ENCODE peak calls at places on chromosomes 12 and 14, in ten cellular contexts. One of them, this sample, is unnamed.

GRCh38 chr12:55619352-55620138 is 17.1 kb upstream of the OR10P1 start:
- DNase-seq in ovary: no peak
- DNase-seq in A549: peak
- DNase-seq in GM12878: peak
- DNase-seq in stomach: no peak
- DNase-seq in suprapubic skin: no peak
- DNase-seq in HepG2: peak
- DNase-seq in transverse colon: peak
- DNase-seq in K562: peak
- DNase-seq in esophagus muscularis mucosa: no peak
- DNase-seq in this sample: peak

GRCh38 chr12:124742111-124742510 is 121.6 kb downstream of the SCARB1 start:
- DNase-seq in esophagus muscularis mucosa: no peak
- DNase-seq in ovary: no peak
- DNase-seq in A549: no peak
- DNase-seq in K562: no peak
- DNase-seq in HepG2: no peak
- DNase-seq in stomach: peak
- DNase-seq in suprapubic skin: no peak
- DNase-seq in GM12878: no peak
- DNase-seq in transverse colon: no peak
- DNase-seq in this sample: no peak

GRCh38 chr14:93789366-93790130 is 1.3 kb upstream of the PRIMA1 start:
- DNase-seq in esophagus muscularis mucosa: no peak
- DNase-seq in HepG2: no peak
- DNase-seq in stomach: no peak
- DNase-seq in transverse colon: no peak
- DNase-seq in suprapubic skin: no peak
- DNase-seq in A549: no peak
- DNase-seq in ovary: no peak
- DNase-seq in K562: no peak
- DNase-seq in GM12878: no peak
- DNase-seq in this sample: no peak

GRCh38 chr14:102527255-102528232 is 18.0 kb upstream of the ANKRD9 start:
- DNase-seq in stomach: peak
- DNase-seq in esophagus muscularis mucosa: no peak
- DNase-seq in ovary: no peak
- DNase-seq in A549: peak
- DNase-seq in transverse colon: peak
- DNase-seq in K562: no peak
- DNase-seq in suprapubic skin: no peak
- DNase-seq in GM12878: no peak
- DNase-seq in HepG2: no peak
- DNase-seq in this sample: no peak

GRCh38 chr12:14963520-14963919 is 2.1 kb upstream of the ARHGDIB start:
- DNase-seq in transverse colon: no peak
- DNase-seq in GM12878: no peak
- DNase-seq in HepG2: no peak
- DNase-seq in A549: no peak
- DNase-seq in stomach: no peak
- DNase-seq in ovary: no peak
- DNase-seq in K562: no peak
- DNase-seq in esophagus muscularis mucosa: no peak
- DNase-seq in suprapubic skin: no peak
- DNase-seq in this sample: no peak

GRCh38 chr12:92384571-92384970 is 238.9 kb upstream of the BTG1 start:
- DNase-seq in esophagus muscularis mucosa: no peak
- DNase-seq in suprapubic skin: no peak
- DNase-seq in HepG2: no peak
- DNase-seq in stomach: no peak
- DNase-seq in K562: no peak
- DNase-seq in A549: no peak
- DNase-seq in GM12878: no peak
- DNase-seq in transverse colon: no peak
- DNase-seq in ovary: no peak
- DNase-seq in this sample: no peak

GRCh38 chr14:104316121-104316722 is 177.8 kb downstream of the KIF26A start:
- DNase-seq in esophagus muscularis mucosa: no peak
- DNase-seq in GM12878: no peak
- DNase-seq in HepG2: no peak
- DNase-seq in transverse colon: peak
- DNase-seq in A549: no peak
- DNase-seq in ovary: no peak
- DNase-seq in K562: no peak
- DNase-seq in suprapubic skin: no peak
- DNase-seq in stomach: peak
- DNase-seq in this sample: no peak

GRCh38 chr12:112422531-112422930 is 3.8 kb downstream of the PTPN11 start:
- DNase-seq in HepG2: no peak
- DNase-seq in suprapubic skin: peak
- DNase-seq in GM12878: no peak
- DNase-seq in K562: no peak
- DNase-seq in transverse colon: no peak
- DNase-seq in esophagus muscularis mucosa: no peak
- DNase-seq in ovary: no peak
- DNase-seq in stomach: no peak
- DNase-seq in A549: no peak
- DNase-seq in this sample: peak

GRCh38 chr14:75282166-75282547 is 3.5 kb downstream of the FOS start:
- DNase-seq in HepG2: no peak
- DNase-seq in transverse colon: peak
- DNase-seq in suprapubic skin: no peak
- DNase-seq in K562: no peak
- DNase-seq in GM12878: no peak
- DNase-seq in esophagus muscularis mucosa: no peak
- DNase-seq in stomach: no peak
- DNase-seq in A549: no peak
- DNase-seq in ovary: no peak
- DNase-seq in this sample: no peak

GRCh38 chr14:75283162-75283883 is 4.7 kb downstream of the FOS start:
- DNase-seq in K562: peak
- DNase-seq in ovary: no peak
- DNase-seq in A549: peak
- DNase-seq in GM12878: no peak
- DNase-seq in transverse colon: peak
- DNase-seq in stomach: peak
- DNase-seq in suprapubic skin: no peak
- DNase-seq in esophagus muscularis mucosa: no peak
- DNase-seq in HepG2: peak
- DNase-seq in this sample: peak

GRCh38 chr14:75285331-75285730 is 6.7 kb downstream of the FOS start:
- DNase-seq in ovary: no peak
- DNase-seq in HepG2: no peak
- DNase-seq in esophagus muscularis mucosa: no peak
- DNase-seq in K562: no peak
- DNase-seq in stomach: no peak
- DNase-seq in A549: no peak
- DNase-seq in suprapubic skin: no peak
- DNase-seq in transverse colon: no peak
- DNase-seq in GM12878: no peak
- DNase-seq in this sample: no peak

GRCh38 chr14:75286313-75286712 is 7.7 kb downstream of the FOS start:
- DNase-seq in K562: no peak
- DNase-seq in suprapubic skin: no peak
- DNase-seq in stomach: no peak
- DNase-seq in esophagus muscularis mucosa: no peak
- DNase-seq in GM12878: no peak
- DNase-seq in HepG2: no peak
- DNase-seq in ovary: no peak
- DNase-seq in A549: no peak
- DNase-seq in transverse colon: no peak
- DNase-seq in this sample: no peak

GRCh38 chr14:75283884-75284563 is 5.4 kb downstream of the FOS start:
- DNase-seq in K562: peak
- DNase-seq in suprapubic skin: no peak
- DNase-seq in HepG2: peak
- DNase-seq in stomach: peak
- DNase-seq in ovary: no peak
- DNase-seq in transverse colon: peak
- DNase-seq in esophagus muscularis mucosa: no peak
- DNase-seq in A549: peak
- DNase-seq in GM12878: no peak
- DNase-seq in this sample: no peak
- TF ChIP-seq POLR2A in K562: no peak
- TF ChIP-seq POLR2A in suprapubic skin: no peak
- TF ChIP-seq POLR2A in HepG2: no peak
- TF ChIP-seq POLR2A in stomach: no peak
- TF ChIP-seq POLR2A in ovary: no peak
- TF ChIP-seq POLR2A in transverse colon: no peak
- TF ChIP-seq POLR2A in esophagus muscularis mucosa: no peak
- TF ChIP-seq POLR2A in A549: no peak
- TF ChIP-seq POLR2A in GM12878: no peak
- TF ChIP-seq POLR2A in this sample: no peak

GRCh38 chr14:35336171-35337073 is 44.2 kb downstream of the PSMA6 start:
- DNase-seq in transverse colon: peak
- DNase-seq in stomach: peak
- DNase-seq in K562: peak
- DNase-seq in HepG2: peak
- DNase-seq in suprapubic skin: peak
- DNase-seq in GM12878: no peak
- DNase-seq in ovary: peak
- DNase-seq in A549: peak
- DNase-seq in esophagus muscularis mucosa: peak
- DNase-seq in this sample: peak
- H3K4me3 ChIP-seq in transverse colon: no peak
- H3K4me3 ChIP-seq in stomach: no peak
- H3K4me3 ChIP-seq in K562: no peak
- H3K4me3 ChIP-seq in HepG2: peak
- H3K4me3 ChIP-seq in suprapubic skin: no peak
- H3K4me3 ChIP-seq in GM12878: no peak
- H3K4me3 ChIP-seq in ovary: no peak
- H3K4me3 ChIP-seq in A549: peak
- H3K4me3 ChIP-seq in esophagus muscularis mucosa: peak
- H3K4me3 ChIP-seq in this sample: no peak

DNA sequence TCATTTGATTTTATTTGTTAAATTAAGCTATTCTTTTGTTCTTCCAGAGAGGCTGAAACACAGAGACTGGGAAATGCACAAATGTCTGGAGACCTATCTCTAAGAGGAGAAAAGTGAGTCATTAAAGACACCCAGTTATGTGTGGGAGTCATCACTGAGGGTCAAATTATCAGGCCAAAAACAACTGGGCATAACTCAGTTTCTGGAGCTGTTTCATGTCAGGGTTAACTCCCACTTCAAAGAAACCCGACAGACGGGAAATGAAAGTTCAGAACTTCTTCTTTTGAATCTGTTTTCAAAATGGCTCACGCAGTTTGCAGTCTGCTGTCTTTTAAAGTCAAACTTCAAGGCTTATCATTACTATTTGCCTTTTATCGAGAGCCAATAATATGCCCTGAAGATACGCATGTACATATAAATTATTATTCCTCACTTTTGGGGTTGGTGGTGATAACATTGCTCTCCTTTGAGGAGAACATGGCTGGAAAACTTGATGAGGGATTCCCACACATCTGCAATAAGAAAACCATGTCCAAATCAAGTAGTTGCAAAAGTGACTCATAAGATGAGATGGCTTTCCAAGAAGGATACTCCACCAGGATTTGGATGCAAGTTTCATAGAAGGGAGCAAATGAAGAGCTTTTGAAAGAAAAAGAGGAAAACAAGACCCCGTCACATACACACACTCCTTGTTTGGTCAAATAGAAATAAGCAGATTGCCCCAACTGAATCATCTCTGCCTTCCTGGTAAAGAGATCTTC is 341.4 kb downstream of the ADAMTS20 start:
- DNase-seq in transverse colon: no peak
- DNase-seq in K562: peak
- DNase-seq in HepG2: no peak
- DNase-seq in A549: no peak
- DNase-seq in GM12878: peak
- DNase-seq in stomach: no peak
- DNase-seq in suprapubic skin: no peak
- DNase-seq in esophagus muscularis mucosa: no peak
- DNase-seq in ovary: peak
- DNase-seq in this sample: no peak
- TF ChIP-seq EP300 in transverse colon: no peak
- TF ChIP-seq EP300 in K562: no peak
- TF ChIP-seq EP300 in HepG2: no peak
- TF ChIP-seq EP300 in A549: no peak
- TF ChIP-seq EP300 in GM12878: peak
- TF ChIP-seq EP300 in stomach: no peak
- TF ChIP-seq EP300 in suprapubic skin: no peak
- TF ChIP-seq EP300 in esophagus muscularis mucosa: no peak
- TF ChIP-seq EP300 in ovary: no peak
- TF ChIP-seq EP300 in this sample: no peak

GRCh38 chr12:121131941-121132341 is 735 bp upstream of the P2RX7 start:
- DNase-seq in GM12878: no peak
- DNase-seq in suprapubic skin: no peak
- DNase-seq in ovary: no peak
- DNase-seq in transverse colon: no peak
- DNase-seq in stomach: no peak
- DNase-seq in esophagus muscularis mucosa: no peak
- DNase-seq in HepG2: no peak
- DNase-seq in K562: no peak
- DNase-seq in A549: no peak
- DNase-seq in this sample: no peak

GRCh38 chr12:121129705-121130147 is 3.0 kb upstream of the P2RX7 start:
- DNase-seq in transverse colon: no peak
- DNase-seq in GM12878: no peak
- DNase-seq in A549: no peak
- DNase-seq in K562: no peak
- DNase-seq in esophagus muscularis mucosa: no peak
- DNase-seq in ovary: no peak
- DNase-seq in suprapubic skin: no peak
- DNase-seq in stomach: no peak
- DNase-seq in HepG2: no peak
- DNase-seq in this sample: no peak

GRCh38 chr12:121130866-121131373 is 1.8 kb upstream of the P2RX7 start:
- DNase-seq in ovary: no peak
- DNase-seq in HepG2: no peak
- DNase-seq in transverse colon: no peak
- DNase-seq in K562: no peak
- DNase-seq in esophagus muscularis mucosa: no peak
- DNase-seq in A549: no peak
- DNase-seq in stomach: no peak
- DNase-seq in suprapubic skin: no peak
- DNase-seq in GM12878: no peak
- DNase-seq in this sample: no peak

GRCh38 chr12:121127501-121127900 is 5.2 kb upstream of the P2RX7 start:
- DNase-seq in ovary: no peak
- DNase-seq in transverse colon: no peak
- DNase-seq in A549: no peak
- DNase-seq in GM12878: no peak
- DNase-seq in suprapubic skin: no peak
- DNase-seq in K562: no peak
- DNase-seq in HepG2: no peak
- DNase-seq in stomach: no peak
- DNase-seq in esophagus muscularis mucosa: no peak
- DNase-seq in this sample: no peak

DNA sequence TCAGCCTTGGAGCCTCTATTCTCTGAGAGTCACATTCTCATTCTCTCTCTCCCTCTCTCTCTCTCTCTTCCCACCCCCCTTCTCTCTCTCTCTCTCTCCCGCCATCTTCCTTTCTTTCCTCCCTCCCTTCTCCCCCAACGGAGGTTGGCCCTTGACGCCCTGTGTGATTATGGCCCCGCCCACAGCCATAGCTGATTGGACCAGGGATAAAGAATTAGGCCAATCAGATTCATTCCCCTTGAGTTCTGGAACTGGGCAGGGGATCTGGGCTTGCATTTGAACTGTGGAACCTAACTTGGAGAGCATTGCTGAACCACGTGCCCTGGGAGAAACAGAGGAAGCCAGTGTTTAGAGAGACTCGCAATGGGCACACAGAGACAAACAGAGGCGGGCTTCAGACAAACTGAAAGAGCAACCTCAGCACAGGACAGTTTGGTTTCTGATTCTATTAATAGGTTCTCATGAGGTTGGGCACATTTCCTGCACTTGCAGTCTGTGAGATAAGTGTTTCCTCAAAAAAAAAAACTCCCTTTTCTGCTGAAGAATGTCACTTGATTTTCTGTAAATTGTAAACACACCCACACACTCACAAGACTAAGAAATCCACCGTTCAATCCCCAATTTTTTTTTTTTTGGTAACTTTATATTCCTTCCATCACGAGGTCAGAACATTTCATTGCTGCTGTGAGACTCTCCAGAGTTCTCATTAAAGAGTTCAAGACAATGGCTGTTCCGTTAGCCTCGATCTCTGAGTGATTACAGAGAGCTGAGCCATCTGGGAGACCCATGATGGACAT is 3.6 kb upstream of the P2RX7 start:
- DNase-seq in HepG2: peak
- DNase-seq in ovary: peak
- DNase-seq in esophagus muscularis mucosa: peak
- DNase-seq in A549: peak
- DNase-seq in GM12878: peak
- DNase-seq in K562: peak
- DNase-seq in stomach: peak
- DNase-seq in suprapubic skin: peak
- DNase-seq in transverse colon: peak
- DNase-seq in this sample: peak
- TF ChIP-seq POLR2A in HepG2: no peak
- TF ChIP-seq POLR2A in ovary: no peak
- TF ChIP-seq POLR2A in esophagus muscularis mucosa: no peak
- TF ChIP-seq POLR2A in A549: no peak
- TF ChIP-seq POLR2A in GM12878: peak
- TF ChIP-seq POLR2A in K562: peak
- TF ChIP-seq POLR2A in stomach: no peak
- TF ChIP-seq POLR2A in suprapubic skin: no peak
- TF ChIP-seq POLR2A in transverse colon: no peak
- TF ChIP-seq POLR2A in this sample: no peak